ENCODE peak calls at places on chromosomes 6 and 20, in six cellular contexts. One of them, this sample, is unnamed.
A peak's percentile ranks its signal among the peaks of the same experiment; 100 is the strongest.

GRCh38 chr6:90192857-90193256 is 103.8 kb downstream of the BACH2 start:
- DNase-seq in breast epithelium: no peak
- DNase-seq in thoracic aorta: no peak
- DNase-seq in SJSA1: no peak
- DNase-seq in colonic mucosa: no peak
- DNase-seq in prostate gland: no peak
- DNase-seq in this sample: no peak

GRCh38 chr6:62707156-62707555 is 421.1 kb upstream of the KHDRBS2 start:
- DNase-seq in breast epithelium: no peak
- DNase-seq in thoracic aorta: no peak
- DNase-seq in SJSA1: no peak
- DNase-seq in colonic mucosa: no peak
- DNase-seq in prostate gland: no peak
- DNase-seq in this sample: no peak

GRCh38 chr6:29589423-29590048 is 4.6 kb downstream of the OR2H2 start:
- DNase-seq in breast epithelium: peak; percentile 37
- DNase-seq in thoracic aorta: no peak
- DNase-seq in SJSA1: peak; percentile 28
- DNase-seq in colonic mucosa: peak; percentile 56
- DNase-seq in prostate gland: peak; percentile 40
- DNase-seq in this sample: peak; percentile 68

GRCh38 chr6:157935786-157936185 is 45.9 kb upstream of the SYNJ2 start:
- DNase-seq in breast epithelium: no peak
- DNase-seq in thoracic aorta: no peak
- DNase-seq in SJSA1: no peak
- DNase-seq in colonic mucosa: no peak
- DNase-seq in prostate gland: no peak
- DNase-seq in this sample: no peak

GRCh38 chr6:28424163-28424562 is 19.1 kb downstream of the ZSCAN23 start:
- DNase-seq in breast epithelium: no peak
- DNase-seq in thoracic aorta: no peak
- DNase-seq in SJSA1: no peak
- DNase-seq in colonic mucosa: no peak
- DNase-seq in prostate gland: no peak
- DNase-seq in this sample: no peak

GRCh38 chr6:119276211-119276610 is 73.3 kb downstream of the MAN1A1 start:
- DNase-seq in breast epithelium: no peak
- DNase-seq in thoracic aorta: no peak
- DNase-seq in SJSA1: no peak
- DNase-seq in colonic mucosa: no peak
- DNase-seq in prostate gland: no peak
- DNase-seq in this sample: no peak

GRCh38 chr20:60583741-60584140 is 625.5 kb downstream of the CDH26 start:
- DNase-seq in breast epithelium: no peak
- DNase-seq in thoracic aorta: no peak
- DNase-seq in SJSA1: no peak
- DNase-seq in colonic mucosa: no peak
- DNase-seq in prostate gland: no peak
- DNase-seq in this sample: no peak

GRCh38 chr6:157625764-157626163 is 197.3 kb upstream of the SNX9 start:
- DNase-seq in breast epithelium: no peak
- DNase-seq in thoracic aorta: no peak
- DNase-seq in SJSA1: no peak
- DNase-seq in colonic mucosa: no peak
- DNase-seq in prostate gland: no peak
- DNase-seq in this sample: no peak

GRCh38 chr6:137352859-137353258 is 133.7 kb upstream of the IFNGR1 start:
- DNase-seq in breast epithelium: no peak
- DNase-seq in thoracic aorta: no peak
- DNase-seq in SJSA1: no peak
- DNase-seq in colonic mucosa: peak; percentile 42
- DNase-seq in prostate gland: no peak
- DNase-seq in this sample: no peak

GRCh38 chr6:36780517-36781210 is 58.6 kb downstream of the CPNE5 start:
- DNase-seq in breast epithelium: no peak
- DNase-seq in thoracic aorta: no peak
- DNase-seq in SJSA1: no peak
- DNase-seq in colonic mucosa: peak; percentile 47
- DNase-seq in prostate gland: no peak
- DNase-seq in this sample: no peak

GRCh38 chr20:33859157-33859695 is 48.1 kb downstream of the CHMP4B start:
- DNase-seq in breast epithelium: no peak
- DNase-seq in thoracic aorta: no peak
- DNase-seq in SJSA1: no peak
- DNase-seq in colonic mucosa: no peak
- DNase-seq in prostate gland: no peak
- DNase-seq in this sample: no peak

GRCh38 chr20:46435146-46435545 is 28.7 kb upstream of the ELMO2 start:
- DNase-seq in breast epithelium: no peak
- DNase-seq in thoracic aorta: no peak
- DNase-seq in SJSA1: no peak
- DNase-seq in colonic mucosa: no peak
- DNase-seq in prostate gland: no peak
- DNase-seq in this sample: no peak

GRCh38 chr6:30007132-30007764 is 53.8 kb upstream of the POLR1H start:
- DNase-seq in breast epithelium: no peak
- DNase-seq in thoracic aorta: no peak
- DNase-seq in SJSA1: no peak
- DNase-seq in colonic mucosa: peak; percentile 66
- DNase-seq in prostate gland: peak; percentile 15
- DNase-seq in this sample: no peak

GRCh38 chr20:39871013-39871412 is 818.0 kb downstream of the MAFB start:
- DNase-seq in breast epithelium: no peak
- DNase-seq in thoracic aorta: no peak
- DNase-seq in SJSA1: no peak
- DNase-seq in colonic mucosa: no peak
- DNase-seq in prostate gland: no peak
- DNase-seq in this sample: no peak

GRCh38 chr6:53862517-53863457 is 68.0 kb downstream of the LRRC1 start:
- DNase-seq in breast epithelium: no peak
- DNase-seq in thoracic aorta: no peak
- DNase-seq in SJSA1: peak; percentile 7
- DNase-seq in colonic mucosa: no peak
- DNase-seq in prostate gland: no peak
- DNase-seq in this sample: peak; percentile 42

GRCh38 chr6:161434921-161435411 is 161.1 kb upstream of the AGPAT4 start:
- DNase-seq in breast epithelium: peak; percentile 38
- DNase-seq in thoracic aorta: no peak
- DNase-seq in SJSA1: peak; percentile 83
- DNase-seq in colonic mucosa: no peak
- DNase-seq in prostate gland: peak; percentile 17
- DNase-seq in this sample: no peak

GRCh38 chr20:43925786-43926185 is 11.1 kb downstream of the TOX2 start:
- DNase-seq in breast epithelium: no peak
- DNase-seq in thoracic aorta: no peak
- DNase-seq in SJSA1: no peak
- DNase-seq in colonic mucosa: peak; percentile 63
- DNase-seq in prostate gland: no peak
- DNase-seq in this sample: peak; percentile 79

GRCh38 chr6:13522639-13523038 is 35.2 kb upstream of the GFOD1 start:
- DNase-seq in breast epithelium: no peak
- DNase-seq in thoracic aorta: no peak
- DNase-seq in SJSA1: no peak
- DNase-seq in colonic mucosa: no peak
- DNase-seq in prostate gland: no peak
- DNase-seq in this sample: no peak

GRCh38 chr6:25202505-25202904 is 76.7 kb upstream of the CARMIL1 start:
- DNase-seq in breast epithelium: no peak
- DNase-seq in thoracic aorta: no peak
- DNase-seq in SJSA1: peak; percentile 37
- DNase-seq in colonic mucosa: no peak
- DNase-seq in prostate gland: no peak
- DNase-seq in this sample: no peak

GRCh38 chr6:41984623-41985022 is 43.0 kb upstream of the CCND3 start:
- DNase-seq in breast epithelium: no peak
- DNase-seq in thoracic aorta: no peak
- DNase-seq in SJSA1: no peak
- DNase-seq in colonic mucosa: no peak
- DNase-seq in prostate gland: no peak
- DNase-seq in this sample: no peak

GRCh38 chr6:101926149-101926925 is 532.8 kb downstream of the GRIK2 start:
- DNase-seq in breast epithelium: no peak
- DNase-seq in thoracic aorta: no peak
- DNase-seq in SJSA1: no peak
- DNase-seq in colonic mucosa: no peak
- DNase-seq in prostate gland: no peak
- DNase-seq in this sample: no peak

GRCh38 chr6:12363651-12364381 is 73.7 kb downstream of the EDN1 start:
- DNase-seq in breast epithelium: no peak
- DNase-seq in thoracic aorta: no peak
- DNase-seq in SJSA1: no peak
- DNase-seq in colonic mucosa: peak; percentile 77
- DNase-seq in prostate gland: no peak
- DNase-seq in this sample: no peak

GRCh38 chr6:25172819-25173218 is 106.4 kb upstream of the CARMIL1 start:
- DNase-seq in breast epithelium: peak; percentile 37
- DNase-seq in thoracic aorta: no peak
- DNase-seq in SJSA1: peak; percentile 82
- DNase-seq in colonic mucosa: no peak
- DNase-seq in prostate gland: no peak
- DNase-seq in this sample: peak; percentile 21

GRCh38 chr6:75203721-75204120 is 2.1 kb downstream of the COL12A1 start:
- DNase-seq in breast epithelium: no peak
- DNase-seq in thoracic aorta: no peak
- DNase-seq in SJSA1: no peak
- DNase-seq in colonic mucosa: no peak
- DNase-seq in prostate gland: no peak
- DNase-seq in this sample: no peak

GRCh38 chr6:78489874-78490273 is 377.5 kb upstream of the IRAK1BP1 start:
- DNase-seq in breast epithelium: no peak
- DNase-seq in thoracic aorta: no peak
- DNase-seq in SJSA1: peak; percentile 23
- DNase-seq in colonic mucosa: no peak
- DNase-seq in prostate gland: no peak
- DNase-seq in this sample: no peak

GRCh38 chr6:122947355-122947754 is 48.7 kb upstream of the CLVS2 start:
- DNase-seq in breast epithelium: no peak
- DNase-seq in thoracic aorta: no peak
- DNase-seq in SJSA1: peak; percentile 1
- DNase-seq in colonic mucosa: no peak
- DNase-seq in prostate gland: no peak
- DNase-seq in this sample: peak; percentile 6

DNA sequence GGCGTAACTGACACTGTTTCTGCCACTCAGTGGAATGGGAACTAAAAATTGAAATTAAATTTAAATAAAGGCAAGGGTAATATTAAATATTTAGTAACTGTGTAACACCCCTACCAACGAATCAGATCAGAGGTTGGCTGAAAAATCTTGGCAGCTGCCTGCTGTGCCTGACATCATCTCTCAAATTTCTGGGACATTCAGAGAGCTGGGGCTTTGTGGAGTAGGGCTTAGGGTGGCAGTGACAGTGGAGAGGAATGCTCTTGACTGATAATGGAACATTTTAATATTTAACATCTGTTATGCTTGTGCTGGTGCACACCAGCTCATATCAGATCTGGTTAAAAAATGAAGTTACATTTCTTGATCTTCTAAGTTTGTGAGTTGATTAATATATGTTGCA is 62.2 kb downstream of the RFPL4B start:
- DNase-seq in breast epithelium: no peak
- DNase-seq in thoracic aorta: no peak
- DNase-seq in SJSA1: no peak
- DNase-seq in colonic mucosa: no peak
- DNase-seq in prostate gland: no peak
- DNase-seq in this sample: peak; percentile 81
- H3K4me1 ChIP-seq in breast epithelium: no peaks in the 10 kb centered on the region
- H3K4me1 ChIP-seq in thoracic aorta: no peaks in the 10 kb centered on the region
- H3K4me1 ChIP-seq in SJSA1: no peaks in the 10 kb centered on the region
- H3K4me1 ChIP-seq in colonic mucosa: no peaks in the 10 kb centered on the region
- H3K4me1 ChIP-seq in prostate gland: no peaks in the 10 kb centered on the region
- H3K4me1 ChIP-seq in this sample: peaks cover 12% of the 10 kb centered on the region

GRCh38 chr20:32108814-32109391 is 611 bp upstream of the TM9SF4 start:
- DNase-seq in breast epithelium: no peak
- DNase-seq in thoracic aorta: no peak
- DNase-seq in SJSA1: no peak
- DNase-seq in colonic mucosa: no peak
- DNase-seq in prostate gland: no peak
- DNase-seq in this sample: no peak

GRCh38 chr20:32111287-32111686 is 1.8 kb downstream of the TM9SF4 start:
- DNase-seq in breast epithelium: no peak
- DNase-seq in thoracic aorta: no peak
- DNase-seq in SJSA1: no peak
- DNase-seq in colonic mucosa: peak; percentile 35
- DNase-seq in prostate gland: no peak
- DNase-seq in this sample: no peak

GRCh38 chr20:32110727-32111126 is 1.2 kb downstream of the TM9SF4 start:
- DNase-seq in breast epithelium: no peak
- DNase-seq in thoracic aorta: no peak
- DNase-seq in SJSA1: no peak
- DNase-seq in colonic mucosa: no peak
- DNase-seq in prostate gland: no peak
- DNase-seq in this sample: no peak

GRCh38 chr20:32109392-32110172 is at the start of gene TM9SF4:
- DNase-seq in breast epithelium: peak; percentile 86
- DNase-seq in thoracic aorta: peak; percentile 81
- DNase-seq in SJSA1: peak; percentile 98
- DNase-seq in colonic mucosa: peak; percentile 94
- DNase-seq in prostate gland: peak; percentile 85
- DNase-seq in this sample: peak; percentile 99

DNA sequence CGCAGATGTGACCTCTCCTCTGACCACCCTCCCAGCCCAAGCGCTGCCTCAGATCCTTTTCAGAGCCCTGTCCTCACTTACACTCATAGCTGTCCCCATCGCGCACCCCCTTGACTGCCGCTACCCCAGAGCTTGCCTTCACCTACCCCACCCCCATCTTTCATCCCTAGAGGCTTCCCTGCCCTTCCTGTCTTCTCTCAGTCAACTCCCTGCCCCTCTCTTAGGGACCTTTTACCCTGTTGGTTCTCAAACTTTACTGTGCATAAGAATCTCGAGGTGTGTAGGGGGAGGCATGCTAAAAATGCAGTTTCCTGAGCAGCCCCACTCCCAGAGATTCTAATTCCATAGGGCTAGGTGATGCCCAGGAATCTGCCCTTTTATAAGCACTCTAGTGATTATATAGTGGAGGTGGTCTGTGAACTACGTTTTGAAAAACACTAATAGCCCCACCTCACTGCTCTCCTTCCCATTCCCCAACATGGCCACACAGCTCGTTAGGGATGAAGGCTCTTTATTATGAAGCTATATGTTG is 725 bp downstream of the TM9SF4 start:
- DNase-seq in breast epithelium: no peak
- DNase-seq in thoracic aorta: no peak
- DNase-seq in SJSA1: no peak
- DNase-seq in colonic mucosa: peak; percentile 37
- DNase-seq in prostate gland: no peak
- DNase-seq in this sample: no peak
- H3K4me3 ChIP-seq in breast epithelium: peak overlapping the region; percentile 93
- H3K4me3 ChIP-seq in thoracic aorta: peak overlapping the region; percentile 99
- H3K4me3 ChIP-seq in SJSA1: peak overlapping the region; percentile 74
- H3K4me3 ChIP-seq in colonic mucosa: peak overlapping the region; percentile 92
- H3K4me3 ChIP-seq in prostate gland: peak overlapping the region; percentile 91
- H3K4me3 ChIP-seq in this sample: peak overlapping the region; percentile 94

GRCh38 chr6:1068905-1069304 is 243.0 kb upstream of the FOXQ1 start:
- DNase-seq in breast epithelium: no peak
- DNase-seq in thoracic aorta: no peak
- DNase-seq in SJSA1: no peak
- DNase-seq in colonic mucosa: no peak
- DNase-seq in prostate gland: no peak
- DNase-seq in this sample: no peak
- H3K4me1 ChIP-seq in breast epithelium: no peaks in the 10 kb centered on the region
- H3K4me1 ChIP-seq in thoracic aorta: no peaks in the 10 kb centered on the region
- H3K4me1 ChIP-seq in SJSA1: peaks cover 9% of the 10 kb centered on the region
- H3K4me1 ChIP-seq in colonic mucosa: no peaks in the 10 kb centered on the region
- H3K4me1 ChIP-seq in prostate gland: no peaks in the 10 kb centered on the region
- H3K4me1 ChIP-seq in this sample: no peaks in the 10 kb centered on the region

GRCh38 chr6:711925-712324 is 19.0 kb upstream of the EXOC2 start:
- DNase-seq in breast epithelium: no peak
- DNase-seq in thoracic aorta: no peak
- DNase-seq in SJSA1: no peak
- DNase-seq in colonic mucosa: no peak
- DNase-seq in prostate gland: no peak
- DNase-seq in this sample: no peak
- H3K4me3 ChIP-seq in breast epithelium: no peak overlapping the region
- H3K4me3 ChIP-seq in thoracic aorta: no peak overlapping the region
- H3K4me3 ChIP-seq in SJSA1: peak overlapping the region; percentile 37
- H3K4me3 ChIP-seq in colonic mucosa: no peak overlapping the region
- H3K4me3 ChIP-seq in prostate gland: no peak overlapping the region
- H3K4me3 ChIP-seq in this sample: no peak overlapping the region

This sample was measured in SJCRH30.